ENCODE peak calls at places on chromosomes 6 and 20, in six cellular contexts. E is transverse colon, U is breast epithelium, X is stomach, I is HepG2, Z is spleen. B is an unnamed sample.
A peak's percentile ranks its signal among the peaks of the same experiment; 100 is the strongest.

GRCh38 chr6:136737343-136738177 is 54.7 kb downstream of the MAP3K5 start:
- DNase-seq in E (no peak), U (no peak), X (no peak), I (no peak), Z (no peak), B (no peak)

GRCh38 chr6:69881322-69882151 is 15.2 kb downstream of the COL19A1 start:
- DNase-seq in E (no peak), U (no peak), X (no peak), I (no peak), Z (no peak), B (no peak)

GRCh38 chr6:1726341-1726763 is 116.6 kb downstream of the FOXC1 start:
- DNase-seq in E (no peak), U (no peak), X (no peak), I (no peak), Z (no peak), B (no peak)

GRCh38 chr6:26543953-26544352 is 5.8 kb downstream of the HMGN4 start:
- DNase-seq in E (no peak), U (no peak), X (no peak), I (peak; percentile 36), Z (no peak), B (no peak)

GRCh38 chr6:73393278-73393677 is 1.4 kb upstream of the DDX43 start:
- DNase-seq in E (no peak), U (no peak), X (no peak), I (no peak), Z (no peak), B (no peak)

GRCh38 chr6:32484614-32484998 is 44.9 kb downstream of the HLA-DRA start:
- DNase-seq in E (no peak), U (no peak), X (no peak), I (no peak), Z (no peak), B (no peak)

GRCh38 chr6:33010356-33010755 is 965 bp upstream of the HLA-DOA start:
- DNase-seq in E (no peak), U (no peak), X (no peak), I (no peak), Z (no peak), B (no peak)

GRCh38 chr6:91438570-91438969 is 851.7 kb upstream of the MAP3K7 start:
- DNase-seq in E (no peak), U (no peak), X (no peak), I (no peak), Z (no peak), B (no peak)

GRCh38 chr6:30013296-30013922 is 47.7 kb upstream of the POLR1H start:
- DNase-seq in E (no peak), U (no peak), X (no peak), I (peak; percentile 17), Z (no peak), B (no peak)

GRCh38 chr6:142187209-142187608 is 40.1 kb downstream of the VTA1 start:
- DNase-seq in E (no peak), U (no peak), X (no peak), I (no peak), Z (peak; percentile 67), B (no peak)

GRCh38 chr6:56406276-56407269 is 159.2 kb upstream of the COL21A1 start:
- DNase-seq in E (no peak), U (no peak), X (no peak), I (no peak), Z (no peak), B (no peak)

GRCh38 chr6:73644941-73645591 is 8.7 kb downstream of the SLC17A5 start:
- DNase-seq in E (no peak), U (no peak), X (no peak), I (no peak), Z (no peak), B (no peak)

GRCh38 chr6:44572346-44572745 is 184.8 kb downstream of the CDC5L start:
- DNase-seq in E (no peak), U (no peak), X (no peak), I (no peak), Z (no peak), B (no peak)

GRCh38 chr6:108550256-108550655 is 10.5 kb upstream of the FOXO3 start:
- DNase-seq in E (no peak), U (no peak), X (no peak), I (no peak), Z (no peak), B (no peak)

GRCh38 chr6:152458648-152459047 is 178.5 kb downstream of the SYNE1 start:
- DNase-seq in E (no peak), U (no peak), X (no peak), I (no peak), Z (no peak), B (no peak)

GRCh38 chr6:30743099-30744053 is 889 bp upstream of the FLOT1 start:
- DNase-seq in E (peak; percentile 47), U (peak; percentile 44), X (no peak), I (no peak), Z (peak; percentile 86), B (no peak)

GRCh38 chr6:134074151-134074712 is 21.8 kb upstream of the SLC2A12 start:
- DNase-seq in E (no peak), U (no peak), X (no peak), I (peak; percentile 9), Z (no peak), B (no peak)

GRCh38 chr6:116575227-116575626 is 3.9 kb downstream of the RWDD1 start:
- DNase-seq in E (no peak), U (no peak), X (no peak), I (no peak), Z (no peak), B (no peak)

GRCh38 chr6:142474446-142475289 is 172.9 kb downstream of the ADGRG6 start:
- DNase-seq in E (no peak), U (no peak), X (peak; percentile 31), I (peak; percentile 63), Z (no peak), B (peak; percentile 28)

GRCh38 chr20:11232896-11233295 is 559.1 kb upstream of the JAG1 start:
- DNase-seq in E (no peak), U (no peak), X (no peak), I (no peak), Z (no peak), B (no peak)

GRCh38 chr20:6663104-6663503 is 104.4 kb upstream of the BMP2 start:
- DNase-seq in E (no peak), U (no peak), X (no peak), I (no peak), Z (no peak), B (no peak)

DNA sequence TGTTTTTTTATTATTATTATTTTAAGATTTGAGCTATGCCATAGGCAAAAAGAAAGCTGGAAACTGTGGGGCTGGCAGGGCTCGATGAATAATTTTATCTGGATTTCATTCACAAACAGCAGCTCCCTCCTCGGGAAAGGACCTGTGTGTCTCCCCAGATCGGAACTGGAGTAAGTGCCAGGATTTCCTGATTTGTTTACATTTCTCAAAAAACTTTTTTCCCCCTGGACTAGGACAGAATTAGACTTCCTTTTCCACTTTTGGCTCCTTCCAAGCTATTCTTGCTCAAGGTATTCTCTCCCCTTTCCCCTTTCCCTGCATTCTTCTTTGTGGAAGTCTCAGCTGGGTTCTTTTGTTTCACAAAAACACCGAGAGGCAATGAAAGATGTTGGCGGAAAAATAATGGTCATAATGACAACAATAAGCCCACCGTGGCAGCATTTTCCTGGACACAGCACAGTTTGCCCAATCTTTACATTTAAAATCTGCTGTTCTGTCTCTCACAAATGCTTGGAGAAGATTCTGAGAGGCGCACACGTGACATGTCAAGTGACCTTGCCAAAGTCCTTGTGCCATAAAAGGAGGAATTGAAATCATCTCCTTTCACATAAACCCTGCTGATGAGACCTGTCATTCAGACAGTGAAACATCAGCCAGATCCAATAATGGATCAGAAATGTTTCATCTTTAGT is 85.8 kb upstream of the PREP start:
- DNase-seq in E (no peak), U (no peak), X (no peak), I (no peak), Z (no peak), B (no peak)
- H3K4me3 ChIP-seq in E (no peak overlapping the region), U (no peak overlapping the region), X (no peak overlapping the region), I (no peak overlapping the region), Z (no peak overlapping the region), B (peak overlapping the region; percentile 34)

GRCh38 chr6:157235600-157236039 is 87.7 kb downstream of the TMEM242 start:
- DNase-seq in E (peak; percentile 67), U (no peak), X (peak; percentile 59), I (peak; percentile 45), Z (peak; percentile 82), B (no peak)
- TF ChIP-seq POLR2AphosphoS5 in E (no peak), U (peak; percentile 26), X (peak; percentile 42), I (no peak), Z (no peak), B (no peak)

GRCh38 chr20:21181028-21181427 is 55.1 kb downstream of the KIZ start:
- DNase-seq in E (no peak), U (no peak), X (no peak), I (no peak), Z (no peak), B (no peak)

GRCh38 chr20:21180248-21180647 is 54.4 kb downstream of the KIZ start:
- DNase-seq in E (no peak), U (no peak), X (no peak), I (no peak), Z (no peak), B (no peak)

GRCh38 chr20:21183722-21184121 is 57.8 kb downstream of the KIZ start:
- DNase-seq in E (no peak), U (no peak), X (no peak), I (no peak), Z (no peak), B (no peak)

GRCh38 chr20:21184810-21185209 is 58.9 kb downstream of the KIZ start:
- DNase-seq in E (no peak), U (no peak), X (no peak), I (peak; percentile 71), Z (no peak), B (no peak)

DNA sequence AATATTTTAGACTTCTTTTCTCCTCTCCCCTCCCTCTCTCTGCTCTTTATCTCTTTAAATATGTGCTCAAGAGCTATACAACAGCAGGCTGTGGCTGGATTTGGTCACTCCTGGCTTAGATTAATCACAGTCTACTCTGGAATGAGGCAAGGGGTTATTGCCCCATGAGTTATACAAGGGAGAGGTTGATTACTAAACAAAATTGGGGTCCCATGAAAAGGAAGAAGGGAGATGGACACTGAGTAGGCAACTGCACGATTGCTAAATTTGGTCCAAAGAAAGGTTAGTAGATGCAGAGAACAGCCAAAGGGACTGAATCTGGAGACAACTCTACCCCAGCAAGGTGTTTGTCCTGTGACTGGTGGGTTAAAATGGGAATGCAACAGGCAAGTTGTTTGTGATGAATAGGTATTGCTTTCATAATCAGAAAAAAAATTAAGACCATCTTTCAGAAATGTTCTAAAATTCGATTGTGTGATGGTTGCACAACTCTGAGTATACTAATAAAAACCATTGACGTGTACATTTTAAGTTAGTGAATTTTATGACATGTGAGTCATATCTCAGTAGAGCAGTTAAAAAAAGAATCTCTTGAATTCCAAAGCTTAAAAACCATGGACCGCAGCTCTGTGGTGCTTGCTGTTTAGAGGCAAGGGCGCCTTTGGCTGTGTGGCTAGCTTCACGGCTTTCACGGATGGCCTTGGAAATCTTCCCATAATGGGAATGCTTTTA is 57.1 kb downstream of the KIZ start:
- DNase-seq in E (peak; percentile 22), U (no peak), X (no peak), I (no peak), Z (no peak), B (peak; percentile 66)
- H3K4me3 ChIP-seq in E (no peak overlapping the region), U (no peak overlapping the region), X (no peak overlapping the region), I (no peak overlapping the region), Z (no peak overlapping the region), B (no peak overlapping the region)

DNA sequence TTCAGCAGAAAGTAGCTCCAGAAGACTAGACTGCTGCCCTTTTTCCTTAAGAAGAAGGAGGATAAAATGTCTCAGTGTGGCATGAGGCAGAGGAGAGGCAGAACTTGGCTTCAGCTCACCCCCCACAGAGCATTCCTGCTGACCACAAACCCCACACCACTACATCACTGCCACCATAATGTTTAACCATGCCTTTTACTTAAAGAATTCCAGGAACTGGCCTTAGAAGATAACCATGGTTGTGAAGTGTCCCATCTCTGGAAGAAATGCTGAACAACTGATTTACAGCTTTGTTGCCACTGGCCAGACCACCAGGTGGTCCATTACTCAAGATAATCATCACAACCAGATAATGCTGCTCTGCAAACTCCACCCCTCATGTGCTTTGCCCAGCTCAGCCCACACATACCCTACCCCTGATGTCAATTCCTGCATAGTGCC is 154.1 kb downstream of the CD24 start:
- DNase-seq in E (no peak), U (no peak), X (no peak), I (no peak), Z (no peak), B (no peak)
- TF ChIP-seq POLR2AphosphoS5 in E (no peak), U (no peak), X (no peak), I (no peak), Z (no peak), B (no peak)